ENCODE peak calls at places on chromosomes 5 and 9, in eight cellular contexts. S, G, H, Y, N, R, J and Q are unnamed samples.

GRCh38 chr9:23541976-23542375 is 284.1 kb downstream of the ELAVL2 start:
- DNase-seq in R (no peak), H (no peak), G (no peak), J (no peak), S (no peak), Y (peak), N (no peak), Q (no peak)

GRCh38 chr5:133705331-133705730 is 93.0 kb upstream of the FSTL4 start:
- DNase-seq in H (no peak), Y (no peak), G (no peak), J (no peak), N (no peak), R (no peak), S (no peak), Q (no peak)

GRCh38 chr5:137073192-137073591 is 425.9 kb downstream of the SPOCK1 start:
- DNase-seq in J (no peak), N (no peak), Y (no peak), H (no peak), G (no peak), R (no peak), S (no peak), Q (no peak)

GRCh38 chr9:5436441-5436840 is 1.3 kb downstream of the PLGRKT start:
- DNase-seq in Y (no peak), R (no peak), J (no peak), H (no peak), N (no peak), G (no peak), S (no peak), Q (no peak)

GRCh38 chr9:135701067-135701967 is 668 bp upstream of the KCNT1 start:
- DNase-seq in S (no peak), G (no peak), H (no peak), Y (no peak), N (no peak), R (no peak), J (peak), Q (no peak)

GRCh38 chr5:136906545-136906944 is 541.2 kb upstream of the TRPC7 start:
- DNase-seq in R (no peak), H (no peak), N (no peak), G (no peak), J (no peak), S (no peak), Y (no peak), Q (no peak)

GRCh38 chr9:36074870-36075532 is 38.3 kb downstream of the RECK start:
- DNase-seq in J (peak), N (no peak), G (no peak), R (peak), Y (peak), S (no peak), H (peak), Q (peak)

GRCh38 chr9:128099932-128100491 is 27.5 kb downstream of the PTGES2 start:
- DNase-seq in H (peak), G (no peak), R (no peak), Y (no peak), S (no peak), N (no peak), J (no peak), Q (no peak)

GRCh38 chr5:79850941-79851693 is 139.9 kb downstream of the MTX3 start:
- DNase-seq in S (no peak), N (no peak), R (no peak), J (no peak), Y (no peak), H (peak), G (no peak), Q (no peak)

GRCh38 chr9:6218099-6218502 is 2.5 kb downstream of the IL33 start:
- DNase-seq in N (no peak), R (no peak), S (no peak), Y (no peak), G (no peak), J (no peak), H (no peak), Q (no peak)

GRCh38 chr5:160479926-160480325 is 58.3 kb downstream of the PTTG1 start:
- DNase-seq in J (peak), H (no peak), N (no peak), R (no peak), S (no peak), G (no peak), Y (no peak), Q (no peak)

GRCh38 chr9:113580041-113580953 is 116.8 kb downstream of the RGS3 start:
- DNase-seq in R (peak), Y (peak), S (no peak), H (peak), N (peak), G (peak), J (no peak), Q (peak)

GRCh38 chr9:98236881-98237487 is 18.5 kb downstream of the TBC1D2 start:
- DNase-seq in J (no peak), Y (no peak), S (no peak), H (no peak), R (no peak), N (no peak), G (no peak), Q (no peak)